ENCODE peak calls at places on chromosome 3, in four cellular contexts. One of them, this sample, is unnamed.

GRCh38 chr3:134155456-134155855 is 95.2 kb downstream of the RYK start:
- DNase-seq in germinal center: no peak
- DNase-seq in sciatic nerve: no peak
- DNase-seq in EL: no peak
- DNase-seq in this sample: no peak

GRCh38 chr3:49747792-49748480 is 24.2 kb upstream of the GMPPB start:
- DNase-seq in germinal center: no peak
- DNase-seq in sciatic nerve: no peak
- DNase-seq in EL: peak; percentile 89
- DNase-seq in this sample: no peak

GRCh38 chr3:14345496-14346150 is 56.8 kb upstream of the SLC6A6 start:
- DNase-seq in germinal center: no peak
- DNase-seq in sciatic nerve: no peak
- DNase-seq in EL: peak; percentile 40
- DNase-seq in this sample: no peak

GRCh38 chr3:186166036-186166435 is 57.1 kb upstream of the ETV5 start:
- DNase-seq in germinal center: no peak
- DNase-seq in sciatic nerve: no peak
- DNase-seq in EL: no peak
- DNase-seq in this sample: no peak

GRCh38 chr3:69855436-69856162 is 116.3 kb downstream of the MITF start:
- DNase-seq in germinal center: no peak
- DNase-seq in sciatic nerve: no peak
- DNase-seq in EL: peak; percentile 41
- DNase-seq in this sample: no peak

GRCh38 chr3:4645468-4645867 is 152.3 kb downstream of the ITPR1 start:
- DNase-seq in germinal center: no peak
- DNase-seq in sciatic nerve: no peak
- DNase-seq in EL: no peak
- DNase-seq in this sample: no peak

GRCh38 chr3:127350172-127351050 is 62.6 kb upstream of the PRR20G start:
- DNase-seq in germinal center: no peak
- DNase-seq in sciatic nerve: no peak
- DNase-seq in EL: no peak
- DNase-seq in this sample: no peak

GRCh38 chr3:49199244-49199899 is 28.0 kb downstream of the KLHDC8B start:
- DNase-seq in germinal center: no peak
- DNase-seq in sciatic nerve: peak; percentile 95
- DNase-seq in EL: peak; percentile 41
- DNase-seq in this sample: peak; percentile 76

GRCh38 chr3:61903931-61904657 is 342.7 kb downstream of the PTPRG start:
- DNase-seq in germinal center: no peak
- DNase-seq in sciatic nerve: no peak
- DNase-seq in EL: no peak
- DNase-seq in this sample: peak; percentile 33

GRCh38 chr3:123608263-123608937 is 23.5 kb upstream of the HACD2 start:
- DNase-seq in germinal center: no peak
- DNase-seq in sciatic nerve: no peak
- DNase-seq in EL: no peak
- DNase-seq in this sample: no peak